ENCODE peak calls at places on chromosome 9, in nine cellular contexts. A is CD8-positive, alpha-beta memory T cell; K is activated CD4-positive, alpha-beta T cell treated with anti-CD3 and anti-CD28 coated beads, Interleukin-2, amount 10 ng/mL, durations not matched to agents 7 days and 5 days; J is spleen; W is Caki2; Y is Right ventricle myocardium superior; P is activated CD8-positive, alpha-beta memory T cell treated with anti-CD3 and anti-CD28 coated beads, Interleukin-2, amount 10 ng/mL, durations not matched to agents 7 days and 5 days; G is transverse colon; H is HTR-8/SVneo. I is an unnamed sample.
A peak's percentile ranks its signal among the peaks of the same experiment; 100 is the strongest.

GRCh38 chr9:129812385-129812784 is 9.4 kb downstream of the TOR1B start:
- DNase-seq in A (no peak), K (no peak), J (no peak), W (no peak), Y (no peak), P (no peak), G (peak; percentile 57), H (no peak), I (no peak)

GRCh38 chr9:19513671-19514275 is 105.0 kb downstream of the ACER2 start:
- DNase-seq in A (no peak), K (no peak), J (no peak), W (no peak), Y (no peak), P (no peak), G (no peak), H (no peak), I (peak; percentile 22)

GRCh38 chr9:121559183-121559582 is 59.5 kb upstream of the GGTA1 start:
- DNase-seq in A (no peak), K (no peak), J (no peak), W (peak; percentile 80), Y (no peak), P (peak; percentile 54), G (no peak), H (no peak), I (peak; percentile 86)

GRCh38 chr9:98641675-98642074 is 67.1 kb downstream of the GABBR2 start:
- DNase-seq in A (no peak), K (no peak), J (no peak), W (no peak), Y (no peak), P (no peak), G (no peak), H (no peak), I (no peak)

GRCh38 chr9:96450613-96451544 is 910 bp downstream of the HABP4 start:
- DNase-seq in A (peak; percentile 61), K (peak; percentile 35), J (peak; percentile 84), W (peak; percentile 32), Y (no peak), P (peak; percentile 45), G (peak; percentile 53), H (no peak), I (peak; percentile 27)

GRCh38 chr9:137452761-137453642 is 6.1 kb downstream of the NSMF start:
- DNase-seq in A (peak; percentile 52), K (no peak), J (peak; percentile 90), W (no peak), Y (peak; percentile 62), P (no peak), G (peak; percentile 23), H (no peak), I (no peak)

GRCh38 chr9:77841739-77842386 is 189.7 kb downstream of the GNAQ start:
- DNase-seq in A (no peak), K (no peak), J (no peak), W (no peak), Y (no peak), P (no peak), G (no peak), H (no peak), I (no peak)

GRCh38 chr9:131254107-131254491 is 22.2 kb downstream of the FAM78A start:
- DNase-seq in A (peak; percentile 44), K (no peak), J (peak; percentile 83), W (no peak), Y (peak; percentile 83), P (no peak), G (peak; percentile 33), H (no peak), I (no peak)

GRCh38 chr9:116490321-116490720 is 196.8 kb upstream of the TRIM32 start:
- DNase-seq in A (no peak), K (no peak), J (no peak), W (peak; percentile 36), Y (no peak), P (no peak), G (no peak), H (no peak), I (peak; percentile 85)

GRCh38 chr9:128168731-128169308 is 8.8 kb downstream of the BBLN start:
- DNase-seq in A (no peak), K (no peak), J (no peak), W (no peak), Y (no peak), P (no peak), G (no peak), H (no peak), I (no peak)

GRCh38 chr9:133677126-133678010 is 41.2 kb downstream of the DBH start:
- DNase-seq in A (peak; percentile 88), K (peak; percentile 84), J (no peak), W (no peak), Y (peak; percentile 32), P (peak; percentile 90), G (no peak), H (no peak), I (no peak)

GRCh38 chr9:136112541-136112940 is 6.1 kb downstream of the TMEM250 start:
- DNase-seq in A (no peak), K (no peak), J (peak; percentile 78), W (no peak), Y (no peak), P (no peak), G (no peak), H (no peak), I (no peak)

GRCh38 chr9:114235113-114235589 is 79.8 kb downstream of the COL27A1 start:
- DNase-seq in A (no peak), K (no peak), J (no peak), W (no peak), Y (peak; percentile 40), P (no peak), G (no peak), H (no peak), I (no peak)

GRCh38 chr9:79054500-79054899 is 517.3 kb upstream of the TLE4 start:
- DNase-seq in A (no peak), K (no peak), J (no peak), W (no peak), Y (no peak), P (no peak), G (no peak), H (no peak), I (peak; percentile 4)

GRCh38 chr9:84324811-84325210 is 15.7 kb downstream of the SLC28A3 start:
- DNase-seq in A (no peak), K (no peak), J (no peak), W (no peak), Y (no peak), P (no peak), G (no peak), H (no peak), I (no peak)

GRCh38 chr9:20269620-20270019 is 352.7 kb downstream of the MLLT3 start:
- DNase-seq in A (no peak), K (no peak), J (no peak), W (no peak), Y (no peak), P (no peak), G (no peak), H (no peak), I (no peak)

GRCh38 chr9:81680506-81680905 is 8.8 kb downstream of the TLE1 start:
- DNase-seq in A (no peak), K (no peak), J (no peak), W (no peak), Y (no peak), P (no peak), G (no peak), H (no peak), I (no peak)

GRCh38 chr9:132531187-132531586 is 51.2 kb upstream of the BARHL1 start:
- DNase-seq in A (no peak), K (no peak), J (no peak), W (no peak), Y (no peak), P (no peak), G (no peak), H (no peak), I (peak; percentile 24)

GRCh38 chr9:127189628-127190027 is 67.2 kb upstream of the ANGPTL2 start:
- DNase-seq in A (no peak), K (no peak), J (peak; percentile 64), W (no peak), Y (peak; percentile 31), P (no peak), G (no peak), H (no peak), I (no peak)

GRCh38 chr9:14322211-14323082 is 8.5 kb upstream of the NFIB start:
- DNase-seq in A (peak; percentile 69), K (peak; percentile 83), J (peak; percentile 92), W (peak; percentile 92), Y (peak; percentile 95), P (peak; percentile 88), G (peak; percentile 93), H (peak; percentile 56), I (peak; percentile 53)

GRCh38 chr9:116501871-116502270 is 185.2 kb upstream of the TRIM32 start:
- DNase-seq in A (no peak), K (no peak), J (no peak), W (peak; percentile 73), Y (no peak), P (no peak), G (no peak), H (no peak), I (peak; percentile 95)